ENCODE peak calls at places on chromosomes 6 and 20, in four cellular contexts. E, D, Q and F are unnamed samples.

GRCh38 chr6:140988780-140989179 is 1143.9 kb upstream of the GJE1 start:
- DNase-seq in E (no peak), D (no peak), Q (no peak), F (no peak)

GRCh38 chr6:52595796-52596130 is 18.9 kb upstream of the TRAM2 start:
- DNase-seq in E (no peak), D (no peak), Q (no peak), F (no peak)

GRCh38 chr20:36342721-36343120 is 36.6 kb downstream of the DLGAP4 start:
- DNase-seq in E (no peak), D (no peak), Q (no peak), F (no peak)

GRCh38 chr6:153437193-153437592 is 306.1 kb upstream of the RGS17 start:
- DNase-seq in E (no peak), D (no peak), Q (no peak), F (no peak)

GRCh38 chr20:1478566-1478965 is 11.9 kb upstream of the NSFL1C start:
- DNase-seq in E (peak; percentile 46), D (no peak), Q (no peak), F (peak; percentile 42)

GRCh38 chr6:46651766-46652165 is 852 bp downstream of the CYP39A1 start:
- DNase-seq in E (no peak), D (no peak), Q (no peak), F (no peak)

GRCh38 chr6:119637768-119638167 is 288.2 kb upstream of the MAN1A1 start:
- DNase-seq in E (no peak), D (no peak), Q (no peak), F (no peak)

GRCh38 chr6:125671323-125671722 is 78.1 kb upstream of the HEY2 start:
- DNase-seq in E (no peak), D (no peak), Q (no peak), F (no peak)

GRCh38 chr6:111382476-111383294 is 100.3 kb downstream of the REV3L start:
- DNase-seq in E (no peak), D (no peak), Q (no peak), F (no peak)

GRCh38 chr20:49990310-49990720 is 7.5 kb downstream of the SNAI1 start:
- DNase-seq in E (no peak), D (no peak), Q (no peak), F (no peak)

GRCh38 chr20:49986049-49986448 is 3.3 kb downstream of the SNAI1 start:
- DNase-seq in E (no peak), D (no peak), Q (no peak), F (no peak)

GRCh38 chr20:49987015-49987867 is 4.5 kb downstream of the SNAI1 start:
- DNase-seq in E (no peak), D (peak; percentile 40), Q (no peak), F (no peak)

GRCh38 chr20:49987868-49988690 is 5.3 kb downstream of the SNAI1 start:
- DNase-seq in E (no peak), D (no peak), Q (no peak), F (no peak)

DNA sequence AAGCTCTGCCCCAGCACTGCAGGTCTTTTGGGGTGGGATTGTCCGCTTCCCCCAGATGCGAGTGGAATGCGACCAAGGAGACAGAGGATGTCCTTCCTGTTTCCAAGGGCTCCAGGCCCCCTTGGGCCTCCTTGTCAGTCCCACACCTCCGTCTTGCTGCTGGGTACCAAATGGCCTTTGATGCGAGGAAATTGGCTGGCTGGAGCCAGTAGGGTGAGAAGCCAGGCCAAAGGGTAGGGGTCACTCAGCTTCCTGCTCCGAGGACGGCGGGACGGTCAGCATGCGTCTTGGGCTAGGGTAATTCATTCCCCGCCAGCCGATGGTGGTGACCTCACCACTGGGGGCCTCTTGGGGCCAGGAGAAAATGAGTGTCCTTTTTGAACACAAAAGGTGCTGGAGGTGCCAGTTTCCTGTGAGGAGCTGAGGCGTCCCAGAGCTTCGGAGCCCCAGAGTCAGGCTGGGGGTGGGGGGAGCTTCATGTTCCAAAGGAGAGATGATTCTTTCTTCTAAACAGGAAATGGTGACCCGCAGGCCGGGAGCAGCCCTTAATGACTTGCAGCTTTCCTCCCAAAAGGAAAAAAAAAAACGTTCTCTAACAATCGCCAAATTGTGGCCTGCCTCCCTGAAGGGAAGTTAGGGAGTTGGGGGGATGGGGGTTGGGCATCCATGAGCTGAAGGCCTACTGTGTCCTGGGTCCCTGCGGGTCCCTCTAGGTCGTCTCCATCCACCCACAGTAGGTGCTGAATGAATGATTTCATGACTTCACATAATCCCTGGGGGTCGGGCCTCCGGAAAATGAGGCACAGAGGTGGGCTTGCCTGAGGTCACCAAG is 6.7 kb downstream of the SNAI1 start:
- DNase-seq in E (no peak), D (peak; percentile 67), Q (no peak), F (no peak)
- TF ChIP-seq TCF7L2 in E (no peak), D (no peak), Q (no peak), F (no peak)

GRCh38 chr20:59004763-59005522 is 2.1 kb downstream of the CTSZ start:
- DNase-seq in E (no peak), D (no peak), Q (peak; percentile 71), F (no peak)
- TF ChIP-seq CTCF in E (no peak), D (no peak), Q (peak; percentile 9), F (no peak)

GRCh38 chr20:39116020-39116419 is 153.9 kb downstream of the DHX35 start:
- DNase-seq in E (no peak), D (peak; percentile 66), Q (no peak), F (no peak)
- TF ChIP-seq TCF7L2 in E (no peak), D (no peak), Q (no peak), F (no peak)

GRCh38 chr6:41920921-41921711 is at the start of the genes BYSL and MED20:
- DNase-seq in E (peak; percentile 86), D (peak; percentile 97), Q (peak; percentile 92), F (peak; percentile 95)
- TF ChIP-seq CTCF in E (peak; percentile 99), D (peak; percentile 98), Q (peak; percentile 96), F (peak; percentile 94)

DNA sequence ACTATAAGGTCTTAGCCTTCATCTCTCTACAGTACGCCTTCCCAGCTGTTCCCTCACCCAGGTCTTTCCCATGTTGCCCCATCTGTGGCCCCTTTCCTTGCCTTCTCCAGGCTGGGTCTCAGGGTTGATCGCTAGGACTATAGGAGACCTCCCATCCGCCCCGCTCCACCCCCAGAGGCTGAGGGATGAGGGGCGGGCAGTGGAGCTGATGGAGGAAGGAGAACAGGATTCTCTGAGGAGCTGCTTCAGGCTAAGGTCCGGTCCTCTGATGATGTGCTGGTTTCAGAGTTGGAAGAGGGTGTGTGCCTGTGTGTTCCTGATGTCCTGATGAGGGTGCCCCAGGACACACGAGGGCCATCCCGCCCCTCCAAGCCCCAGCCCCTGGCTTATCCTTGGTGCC is 154.8 kb upstream of the QKI start:
- DNase-seq in E (no peak), D (no peak), Q (no peak), F (no peak)
- TF ChIP-seq TCF7L2 in E (no peak), D (no peak), Q (no peak), F (no peak)

DNA sequence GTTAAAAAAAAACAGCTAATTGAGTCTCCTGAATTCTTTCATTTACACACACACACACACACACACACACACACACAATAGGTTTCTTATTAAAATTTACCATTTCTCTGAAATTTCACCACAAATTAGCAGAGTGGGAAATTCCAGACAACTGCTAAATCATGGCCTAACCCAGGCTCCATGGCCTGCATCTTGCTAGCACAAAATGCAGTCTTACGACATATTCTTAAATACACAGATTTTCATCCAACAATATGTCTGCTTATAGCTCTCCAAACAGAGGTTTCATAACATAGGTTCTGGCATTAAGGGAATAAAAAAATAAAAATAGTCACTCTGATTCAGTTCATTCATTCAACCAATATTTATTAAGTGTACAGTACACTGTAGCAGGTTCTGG is 46.9 kb downstream of the SOD2 start:
- DNase-seq in E (no peak), D (no peak), Q (no peak), F (no peak)
- TF ChIP-seq CTCF in E (no peak), D (no peak), Q (no peak), F (no peak)

DNA sequence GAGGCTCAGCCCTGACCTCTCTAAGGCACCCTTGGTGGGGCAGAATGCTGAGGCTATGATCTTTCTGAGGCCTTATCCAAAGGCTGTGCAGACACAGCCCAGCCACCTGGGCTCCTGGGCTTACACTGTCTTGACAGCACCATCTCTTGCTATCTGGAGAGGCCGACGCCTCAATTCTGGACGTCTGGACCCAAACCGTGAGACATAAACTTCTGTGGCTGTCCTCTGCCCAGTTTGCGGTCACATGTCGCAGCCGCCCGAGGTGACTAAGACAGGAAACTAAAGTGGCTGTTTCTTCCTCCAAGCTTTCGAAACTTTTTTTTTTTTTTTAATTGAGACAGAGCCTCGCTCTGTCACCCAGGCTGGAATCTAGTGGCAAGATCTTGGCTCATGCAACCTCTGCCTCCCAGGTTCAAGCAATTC is 49.3 kb downstream of the PRR18 start:
- DNase-seq in E (no peak), D (no peak), Q (no peak), F (no peak)
- TF ChIP-seq TCF7L2 in E (no peak), D (no peak), Q (no peak), F (no peak)

DNA sequence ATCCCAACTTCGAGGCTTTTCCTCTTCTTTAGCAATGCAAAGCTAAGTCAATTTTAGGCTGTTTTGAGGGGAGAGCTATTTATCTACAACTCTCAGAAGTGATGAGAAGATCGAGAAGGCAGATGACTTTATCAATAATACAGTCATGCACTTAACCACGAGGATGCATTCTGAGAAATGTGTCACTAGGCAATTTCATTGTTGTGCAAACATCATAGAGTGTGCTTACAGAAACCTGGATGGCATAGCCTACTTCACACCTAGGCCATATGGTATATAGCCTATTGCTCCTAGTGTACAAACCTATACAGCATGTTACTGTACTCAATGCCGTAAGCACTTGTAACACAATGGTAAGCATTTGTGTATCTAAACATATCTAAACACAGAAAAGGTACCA is 66.6 kb downstream of the PRND start:
- DNase-seq in E (no peak), D (no peak), Q (no peak), F (no peak)
- TF ChIP-seq CTCF in E (no peak), D (no peak), Q (no peak), F (no peak)